ENCODE peak calls at places on chromosomes 12 and 14, in six cellular contexts. W is esophagus muscularis mucosa, A is A549, S is HepG2, L is ovary, V is SK-N-SH. Q is an unnamed sample.
A peak's percentile ranks its signal among the peaks of the same experiment; 100 is the strongest.

GRCh38 chr14:73312697-73313096 is 75.4 kb downstream of the PAPLN start:
- DNase-seq in W (no peak), A (no peak), S (no peak), L (no peak), V (no peak), Q (no peak)

GRCh38 chr12:71771069-71771468 is 16.4 kb downstream of the RAB21 start:
- DNase-seq in W (no peak), A (no peak), S (no peak), L (no peak), V (no peak), Q (no peak)

GRCh38 chr12:104723895-104724294 is 234.2 kb downstream of the SLC41A2 start:
- DNase-seq in W (no peak), A (no peak), S (no peak), L (no peak), V (no peak), Q (no peak)

GRCh38 chr12:97182719-97183118 is 275.7 kb downstream of the NEDD1 start:
- DNase-seq in W (no peak), A (no peak), S (no peak), L (no peak), V (no peak), Q (no peak)

GRCh38 chr12:96500686-96501085 is 11.3 kb downstream of the CFAP54 start:
- DNase-seq in W (no peak), A (no peak), S (no peak), L (no peak), V (no peak), Q (no peak)

GRCh38 chr12:92158711-92159534 is 13.3 kb upstream of the BTG1 start:
- DNase-seq in W (no peak), A (no peak), S (no peak), L (no peak), V (no peak), Q (no peak)

GRCh38 chr14:32986791-32987545 is 48.3 kb downstream of the NPAS3 start:
- DNase-seq in W (no peak), A (no peak), S (no peak), L (no peak), V (no peak), Q (no peak)

GRCh38 chr12:32120419-32120818 is 13.8 kb downstream of the BICD1 start:
- DNase-seq in W (no peak), A (no peak), S (no peak), L (no peak), V (no peak), Q (no peak)

GRCh38 chr12:130796985-130797686 is 41.9 kb downstream of the STX2 start:
- DNase-seq in W (no peak), A (no peak), S (no peak), L (no peak), V (no peak), Q (no peak)

GRCh38 chr12:14880890-14881453 is 4.7 kb downstream of the MGP start:
- DNase-seq in W (no peak), A (no peak), S (no peak), L (no peak), V (no peak), Q (no peak)

GRCh38 chr12:128970110-128970509 is 116.8 kb downstream of the GLT1D1 start:
- DNase-seq in W (no peak), A (no peak), S (no peak), L (no peak), V (no peak), Q (no peak)

GRCh38 chr12:108094250-108094649 is 34.8 kb upstream of the WSCD2 start:
- DNase-seq in W (no peak), A (no peak), S (no peak), L (no peak), V (no peak), Q (no peak)

GRCh38 chr12:114335607-114336006 is 70.3 kb downstream of the TBX5 start:
- DNase-seq in W (no peak), A (no peak), S (no peak), L (no peak), V (no peak), Q (no peak)

GRCh38 chr12:67759829-67760228 is 111.3 kb downstream of the DYRK2 start:
- DNase-seq in W (no peak), A (no peak), S (no peak), L (no peak), V (no peak), Q (no peak)

GRCh38 chr12:112096667-112097066 is 11.9 kb downstream of the NAA25 start:
- DNase-seq in W (no peak), A (peak; percentile 77), S (no peak), L (no peak), V (no peak), Q (no peak)

GRCh38 chr14:100955201-100955600 is 51.7 kb upstream of the RTL1 start:
- DNase-seq in W (no peak), A (peak; percentile 18), S (no peak), L (no peak), V (no peak), Q (no peak)

GRCh38 chr12:21073129-21073528 is 57.9 kb upstream of the SLCO1B1 start:
- DNase-seq in W (no peak), A (no peak), S (no peak), L (no peak), V (no peak), Q (no peak)

GRCh38 chr12:93889516-93890202 is 212.5 kb downstream of the CRADD start:
- DNase-seq in W (peak; percentile 92), A (no peak), S (no peak), L (no peak), V (no peak), Q (no peak)

GRCh38 chr12:53754196-53754595 is 2.4 kb upstream of the CISTR start:
- DNase-seq in W (no peak), A (no peak), S (no peak), L (no peak), V (no peak), Q (no peak)

GRCh38 chr12:130026608-130027176 is 122.9 kb upstream of the TMEM132D start:
- DNase-seq in W (no peak), A (peak; percentile 49), S (peak; percentile 21), L (no peak), V (peak; percentile 67), Q (no peak)

DNA sequence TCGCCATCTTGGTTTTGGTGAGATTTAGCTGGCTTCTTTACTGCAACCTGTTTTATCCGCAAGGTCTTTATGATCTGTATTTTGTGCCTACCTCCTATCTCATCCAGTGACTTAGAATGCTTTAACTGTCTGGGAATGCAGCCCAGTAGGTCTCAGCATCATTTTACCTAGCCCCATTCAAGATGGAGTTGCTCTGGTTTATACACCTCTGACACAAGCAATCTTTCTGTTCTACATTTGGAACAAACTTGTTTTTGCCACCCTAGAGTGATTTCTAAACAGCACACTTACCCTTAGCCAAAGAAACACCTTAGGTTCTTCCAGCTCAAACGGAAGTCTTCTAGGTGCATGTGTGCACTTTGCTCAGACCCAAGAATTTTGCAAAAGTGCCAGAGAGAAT is 122.3 kb downstream of the CCDC60 start:
- DNase-seq in W (no peak), A (no peak), S (no peak), L (no peak), V (no peak), Q (no peak)
- TF ChIP-seq EP300 in W (no peak), A (no peak), S (no peak), L (no peak), V (no peak), Q (no peak)

GRCh38 chr14:93319958-93320357 is 12.9 kb downstream of the BTBD7 start:
- DNase-seq in W (no peak), A (no peak), S (no peak), L (no peak), V (no peak), Q (no peak)
- H3K27ac ChIP-seq in W (no peak overlapping the region), A (peak overlapping the region; percentile 18), S (no peak overlapping the region), L (no peak overlapping the region), V (no peak overlapping the region), Q (no peak overlapping the region)

GRCh38 chr14:105500726-105501101 is 9.7 kb downstream of the TEDC1 start:
- DNase-seq in W (no peak), A (no peak), S (no peak), L (no peak), V (peak; percentile 25), Q (peak; percentile 41)
- H3K4me1 ChIP-seq in W (no peaks in the 10 kb centered on the region), A (no peaks in the 10 kb centered on the region), S (peaks cover 91% of the 10 kb centered on the region), L (no peaks in the 10 kb centered on the region), V (no peaks in the 10 kb centered on the region), Q (no peaks in the 10 kb centered on the region)

GRCh38 chr12:75525263-75525662 is 13.9 kb upstream of the KRR1 start:
- DNase-seq in W (no peak), A (no peak), S (no peak), L (no peak), V (no peak), Q (no peak)
- TF ChIP-seq EP300 in W (no peak), A (no peak), S (no peak), L (no peak), V (no peak), Q (no peak)

DNA sequence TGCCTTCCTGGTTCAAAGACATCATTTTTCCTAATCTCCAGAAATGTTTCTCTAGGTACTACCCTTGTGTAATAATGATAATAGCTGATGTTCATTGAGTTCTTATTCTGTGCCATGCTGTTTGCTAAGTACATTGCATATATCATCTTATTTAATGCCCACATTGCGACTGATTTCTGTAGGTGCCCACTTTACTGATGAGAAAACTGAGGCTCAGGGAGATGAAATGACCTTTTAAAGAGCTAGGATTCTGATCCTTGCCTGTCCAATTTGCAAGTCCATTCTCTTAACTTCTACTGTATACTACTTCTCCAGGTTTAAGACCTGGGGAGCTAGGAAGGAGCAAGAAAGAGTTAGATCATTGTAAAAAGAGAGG is 2.8 kb downstream of the DGKA start:
- DNase-seq in W (no peak), A (no peak), S (no peak), L (no peak), V (no peak), Q (no peak)
- H3K27ac ChIP-seq in W (no peak overlapping the region), A (peak overlapping the region; percentile 88), S (no peak overlapping the region), L (no peak overlapping the region), V (no peak overlapping the region), Q (no peak overlapping the region)